ENCODE peak calls at places on chromosomes 5 and 9, in six cellular contexts. One of them, this sample, is unnamed.

GRCh38 chr9:138007566-138008080 is 130.0 kb downstream of the CACNA1B start:
- DNase-seq in tibial artery: no peak
- DNase-seq in tibial nerve: no peak
- DNase-seq in substantia nigra: no peak
- DNase-seq in fibroblast of lung: no peak
- DNase-seq in mesenchymal stem cell: no peak
- DNase-seq in this sample: no peak

GRCh38 chr9:21856301-21857094 is 54.1 kb downstream of the MTAP start:
- DNase-seq in tibial nerve: no peak
- DNase-seq in substantia nigra: no peak
- DNase-seq in tibial artery: no peak
- DNase-seq in mesenchymal stem cell: peak; percentile 33
- DNase-seq in fibroblast of lung: peak; percentile 31
- DNase-seq in this sample: no peak

GRCh38 chr5:126809932-126810331 is 33.0 kb downstream of the LMNB1 start:
- DNase-seq in tibial nerve: no peak
- DNase-seq in tibial artery: no peak
- DNase-seq in fibroblast of lung: no peak
- DNase-seq in substantia nigra: no peak
- DNase-seq in mesenchymal stem cell: peak; percentile 32
- DNase-seq in this sample: no peak

GRCh38 chr9:127426756-127427155 is 2.6 kb downstream of the ZNF79 start:
- DNase-seq in tibial artery: no peak
- DNase-seq in mesenchymal stem cell: no peak
- DNase-seq in fibroblast of lung: no peak
- DNase-seq in tibial nerve: no peak
- DNase-seq in substantia nigra: no peak
- DNase-seq in this sample: no peak

GRCh38 chr9:122200960-122201635 is 27.7 kb downstream of the LHX6 start:
- DNase-seq in tibial artery: no peak
- DNase-seq in fibroblast of lung: peak; percentile 71
- DNase-seq in tibial nerve: no peak
- DNase-seq in substantia nigra: no peak
- DNase-seq in mesenchymal stem cell: no peak
- DNase-seq in this sample: no peak

GRCh38 chr5:154038241-154038603 is 488 bp downstream of the FAM114A2 start:
- DNase-seq in tibial nerve: no peak
- DNase-seq in mesenchymal stem cell: no peak
- DNase-seq in tibial artery: no peak
- DNase-seq in fibroblast of lung: no peak
- DNase-seq in substantia nigra: no peak
- DNase-seq in this sample: no peak

GRCh38 chr5:150905312-150905683 is 518 bp upstream of the ZNF300 start:
- DNase-seq in substantia nigra: no peak
- DNase-seq in fibroblast of lung: no peak
- DNase-seq in tibial nerve: no peak
- DNase-seq in mesenchymal stem cell: no peak
- DNase-seq in tibial artery: no peak
- DNase-seq in this sample: no peak

GRCh38 chr9:7844283-7844682 is 44.7 kb upstream of the DMAC1 start:
- DNase-seq in mesenchymal stem cell: peak; percentile 12
- DNase-seq in tibial artery: no peak
- DNase-seq in fibroblast of lung: peak; percentile 7
- DNase-seq in tibial nerve: no peak
- DNase-seq in substantia nigra: no peak
- DNase-seq in this sample: no peak

GRCh38 chr5:170903075-170903474 is 41.3 kb downstream of the RANBP17 start:
- DNase-seq in substantia nigra: no peak
- DNase-seq in mesenchymal stem cell: no peak
- DNase-seq in tibial nerve: no peak
- DNase-seq in fibroblast of lung: no peak
- DNase-seq in tibial artery: no peak
- DNase-seq in this sample: no peak

GRCh38 chr5:132591140-132591539 is 34.4 kb downstream of the RAD50 start:
- DNase-seq in fibroblast of lung: peak; percentile 15
- DNase-seq in tibial nerve: no peak
- DNase-seq in substantia nigra: no peak
- DNase-seq in tibial artery: no peak
- DNase-seq in mesenchymal stem cell: peak; percentile 32
- DNase-seq in this sample: no peak

GRCh38 chr5:133430095-133430494 is 182.2 kb downstream of the FSTL4 start:
- DNase-seq in tibial artery: no peak
- DNase-seq in tibial nerve: no peak
- DNase-seq in mesenchymal stem cell: no peak
- DNase-seq in fibroblast of lung: no peak
- DNase-seq in substantia nigra: no peak
- DNase-seq in this sample: no peak

GRCh38 chr5:150484964-150485769 is 22.8 kb upstream of the NDST1 start:
- DNase-seq in mesenchymal stem cell: peak; percentile 34
- DNase-seq in tibial artery: no peak
- DNase-seq in tibial nerve: peak; percentile 43
- DNase-seq in substantia nigra: no peak
- DNase-seq in fibroblast of lung: no peak
- DNase-seq in this sample: no peak

GRCh38 chr9:91730806-91731205 is 219.2 kb downstream of the ROR2 start:
- DNase-seq in mesenchymal stem cell: no peak
- DNase-seq in tibial nerve: no peak
- DNase-seq in substantia nigra: no peak
- DNase-seq in fibroblast of lung: no peak
- DNase-seq in tibial artery: no peak
- DNase-seq in this sample: no peak

GRCh38 chr5:172498431-172499129 is 44.3 kb upstream of the SH3PXD2B start:
- DNase-seq in substantia nigra: no peak
- DNase-seq in mesenchymal stem cell: no peak
- DNase-seq in tibial nerve: no peak
- DNase-seq in fibroblast of lung: no peak
- DNase-seq in tibial artery: no peak
- DNase-seq in this sample: no peak

GRCh38 chr5:139600336-139600949 is 39.3 kb downstream of the UBE2D2 start:
- DNase-seq in tibial artery: no peak
- DNase-seq in mesenchymal stem cell: peak; percentile 86
- DNase-seq in tibial nerve: no peak
- DNase-seq in substantia nigra: no peak
- DNase-seq in fibroblast of lung: peak; percentile 75
- DNase-seq in this sample: no peak

GRCh38 chr9:93596399-93596798 is 20.0 kb downstream of the PHF2 start:
- DNase-seq in tibial nerve: no peak
- DNase-seq in tibial artery: no peak
- DNase-seq in fibroblast of lung: no peak
- DNase-seq in substantia nigra: no peak
- DNase-seq in mesenchymal stem cell: no peak
- DNase-seq in this sample: no peak

GRCh38 chr9:129442791-129443511 is 177.9 kb downstream of the C9orf50 start:
- DNase-seq in tibial nerve: no peak
- DNase-seq in fibroblast of lung: no peak
- DNase-seq in mesenchymal stem cell: no peak
- DNase-seq in tibial artery: no peak
- DNase-seq in substantia nigra: no peak
- DNase-seq in this sample: no peak

GRCh38 chr5:129857124-129857523 is 47.1 kb upstream of the CHSY3 start:
- DNase-seq in tibial nerve: no peak
- DNase-seq in tibial artery: no peak
- DNase-seq in fibroblast of lung: no peak
- DNase-seq in substantia nigra: no peak
- DNase-seq in mesenchymal stem cell: peak; percentile 5
- DNase-seq in this sample: no peak

GRCh38 chr5:37926732-37927131 is 86.9 kb upstream of the GDNF start:
- DNase-seq in fibroblast of lung: no peak
- DNase-seq in tibial artery: no peak
- DNase-seq in tibial nerve: no peak
- DNase-seq in substantia nigra: no peak
- DNase-seq in mesenchymal stem cell: no peak
- DNase-seq in this sample: no peak
- H3K27ac ChIP-seq in fibroblast of lung: no peak overlapping the region
- H3K27ac ChIP-seq in tibial artery: no peak overlapping the region
- H3K27ac ChIP-seq in tibial nerve: no peak overlapping the region
- H3K27ac ChIP-seq in substantia nigra: no peak overlapping the region
- H3K27ac ChIP-seq in mesenchymal stem cell: no peak overlapping the region
- H3K27ac ChIP-seq in this sample: no peak overlapping the region

GRCh38 chr5:2302169-2302568 is 419.4 kb upstream of the IRX4 start:
- DNase-seq in tibial artery: no peak
- DNase-seq in fibroblast of lung: no peak
- DNase-seq in substantia nigra: no peak
- DNase-seq in tibial nerve: no peak
- DNase-seq in mesenchymal stem cell: no peak
- DNase-seq in this sample: no peak

GRCh38 chr5:2299388-2300220 is 416.9 kb upstream of the IRX4 start:
- DNase-seq in tibial artery: no peak
- DNase-seq in tibial nerve: no peak
- DNase-seq in substantia nigra: no peak
- DNase-seq in mesenchymal stem cell: no peak
- DNase-seq in fibroblast of lung: no peak
- DNase-seq in this sample: no peak

GRCh38 chr5:2298746-2299145 is 416.0 kb upstream of the IRX4 start:
- DNase-seq in mesenchymal stem cell: no peak
- DNase-seq in tibial nerve: no peak
- DNase-seq in substantia nigra: no peak
- DNase-seq in tibial artery: no peak
- DNase-seq in fibroblast of lung: no peak
- DNase-seq in this sample: no peak

GRCh38 chr5:2300421-2300820 is 417.7 kb upstream of the IRX4 start:
- DNase-seq in fibroblast of lung: no peak
- DNase-seq in substantia nigra: no peak
- DNase-seq in tibial artery: no peak
- DNase-seq in tibial nerve: no peak
- DNase-seq in mesenchymal stem cell: no peak
- DNase-seq in this sample: no peak

DNA sequence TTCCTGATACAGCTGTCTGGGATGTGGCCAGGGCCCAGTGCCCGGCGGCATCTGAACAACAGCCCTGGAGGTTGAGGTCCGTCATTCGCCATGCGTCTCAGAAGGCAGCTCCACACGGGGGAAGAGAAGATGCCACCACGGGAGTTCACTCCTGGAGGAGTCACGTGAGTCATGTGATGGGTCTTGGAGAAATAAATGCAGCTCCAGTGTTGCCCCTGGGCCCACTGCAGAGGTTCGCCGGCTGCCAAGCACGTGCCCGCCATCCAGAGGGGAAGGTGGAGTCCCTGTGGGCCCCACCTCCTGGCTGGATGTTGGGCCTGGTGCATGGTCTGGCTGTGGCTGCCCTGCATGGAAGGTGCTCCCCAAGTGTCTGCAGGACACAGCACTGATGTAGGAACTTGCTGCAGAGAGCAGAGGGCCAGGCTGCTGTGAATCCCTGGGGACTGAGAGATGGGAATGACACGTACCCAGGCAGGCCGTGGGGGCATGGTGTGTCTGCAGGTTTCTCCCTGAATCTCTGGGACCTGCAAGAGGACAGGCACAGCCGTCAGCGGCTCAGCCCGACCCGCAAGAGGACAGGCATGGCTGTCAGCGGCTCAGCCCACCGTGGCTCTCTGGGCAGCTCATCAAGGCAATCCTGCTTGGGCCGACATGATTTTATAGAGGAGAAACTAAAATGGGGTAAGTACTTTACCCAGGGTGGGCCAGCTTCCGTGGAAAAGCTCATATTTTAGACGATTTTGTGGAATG is 418.3 kb upstream of the IRX4 start:
- DNase-seq in mesenchymal stem cell: no peak
- DNase-seq in tibial nerve: no peak
- DNase-seq in substantia nigra: no peak
- DNase-seq in fibroblast of lung: no peak
- DNase-seq in tibial artery: no peak
- DNase-seq in this sample: no peak
- H3K27ac ChIP-seq in mesenchymal stem cell: no peak overlapping the region
- H3K27ac ChIP-seq in tibial nerve: no peak overlapping the region
- H3K27ac ChIP-seq in substantia nigra: no peak overlapping the region
- H3K27ac ChIP-seq in fibroblast of lung: no peak overlapping the region
- H3K27ac ChIP-seq in tibial artery: no peak overlapping the region
- H3K27ac ChIP-seq in this sample: no peak overlapping the region

DNA sequence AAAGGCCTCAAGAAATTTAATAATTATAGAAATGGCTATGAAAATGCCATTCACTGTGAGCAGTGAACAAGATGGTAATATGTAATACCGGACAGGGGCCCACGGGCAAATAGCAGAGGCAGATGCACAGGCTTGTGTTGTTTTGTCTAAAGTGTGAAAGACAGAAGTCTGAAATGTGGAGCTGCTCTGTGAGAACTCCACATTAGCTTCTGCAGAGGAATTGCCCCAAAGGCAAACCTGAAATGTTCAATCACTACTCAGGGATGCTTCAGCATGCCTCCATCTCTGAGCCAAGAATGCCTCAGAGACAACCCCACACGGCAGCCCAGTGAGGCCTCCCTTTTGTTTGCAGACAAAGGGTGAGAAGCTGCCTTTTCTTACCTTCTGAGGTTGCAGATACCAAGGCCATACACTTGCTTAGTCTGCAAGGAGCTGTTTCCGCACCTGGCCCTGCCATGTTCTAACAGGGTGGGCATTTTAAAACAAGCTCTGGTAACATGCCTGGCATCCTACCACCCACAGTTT is 124.3 kb upstream of the CXCL14 start:
- DNase-seq in mesenchymal stem cell: no peak
- DNase-seq in tibial artery: no peak
- DNase-seq in tibial nerve: no peak
- DNase-seq in substantia nigra: no peak
- DNase-seq in fibroblast of lung: no peak
- DNase-seq in this sample: no peak
- H3K27ac ChIP-seq in mesenchymal stem cell: no peak overlapping the region
- H3K27ac ChIP-seq in tibial artery: no peak overlapping the region
- H3K27ac ChIP-seq in tibial nerve: no peak overlapping the region
- H3K27ac ChIP-seq in substantia nigra: no peak overlapping the region
- H3K27ac ChIP-seq in fibroblast of lung: no peak overlapping the region
- H3K27ac ChIP-seq in this sample: no peak overlapping the region

GRCh38 chr9:113375057-113376023 is 1.4 kb downstream of the HDHD3 start:
- DNase-seq in tibial nerve: no peak
- DNase-seq in fibroblast of lung: no peak
- DNase-seq in mesenchymal stem cell: peak; percentile 22
- DNase-seq in tibial artery: no peak
- DNase-seq in substantia nigra: no peak
- DNase-seq in this sample: no peak

GRCh38 chr9:113381909-113382411 is 5.2 kb upstream of the HDHD3 start:
- DNase-seq in mesenchymal stem cell: no peak
- DNase-seq in tibial nerve: no peak
- DNase-seq in tibial artery: no peak
- DNase-seq in substantia nigra: no peak
- DNase-seq in fibroblast of lung: no peak
- DNase-seq in this sample: no peak

GRCh38 chr9:113386571-113387393 is 10.0 kb upstream of the HDHD3 start:
- DNase-seq in mesenchymal stem cell: no peak
- DNase-seq in fibroblast of lung: no peak
- DNase-seq in tibial nerve: no peak
- DNase-seq in substantia nigra: no peak
- DNase-seq in tibial artery: no peak
- DNase-seq in this sample: no peak

GRCh38 chr9:113376634-113377531 is at the start of gene HDHD3:
- DNase-seq in mesenchymal stem cell: peak; percentile 77
- DNase-seq in substantia nigra: peak; percentile 16
- DNase-seq in fibroblast of lung: peak; percentile 70
- DNase-seq in tibial nerve: peak; percentile 51
- DNase-seq in tibial artery: peak; percentile 67
- DNase-seq in this sample: peak; percentile 53

DNA sequence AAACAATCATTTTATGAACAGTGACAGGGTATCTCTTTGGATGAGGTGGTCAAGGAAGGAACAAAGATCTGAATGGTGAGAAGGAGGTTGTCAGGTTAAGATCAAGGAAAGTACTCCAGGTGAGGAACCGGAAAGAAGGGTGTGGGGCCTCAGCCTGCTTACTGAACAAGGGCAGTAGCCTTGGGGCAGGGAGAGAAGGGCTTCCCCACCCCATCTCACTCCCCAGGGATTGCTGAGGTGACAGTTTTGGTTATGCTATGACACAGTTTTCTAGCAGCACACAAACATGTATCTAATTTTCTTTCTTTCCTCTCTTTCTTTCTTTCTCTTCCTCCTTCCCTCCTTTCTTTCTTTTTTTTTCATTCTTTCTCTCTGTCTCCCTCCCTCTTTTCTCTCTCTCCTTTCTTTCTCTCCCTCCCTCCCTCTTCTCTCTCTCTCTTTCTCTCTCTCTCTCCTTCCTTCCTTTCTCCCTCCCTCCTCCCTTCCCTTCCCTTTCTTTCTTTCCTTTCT is 4.1 kb upstream of the HDHD3 start:
- DNase-seq in tibial nerve: no peak
- DNase-seq in mesenchymal stem cell: no peak
- DNase-seq in tibial artery: no peak
- DNase-seq in fibroblast of lung: no peak
- DNase-seq in substantia nigra: no peak
- DNase-seq in this sample: no peak
- H3K27ac ChIP-seq in tibial nerve: no peak overlapping the region
- H3K27ac ChIP-seq in mesenchymal stem cell: no peak overlapping the region
- H3K27ac ChIP-seq in tibial artery: no peak overlapping the region
- H3K27ac ChIP-seq in fibroblast of lung: no peak overlapping the region
- H3K27ac ChIP-seq in substantia nigra: no peak overlapping the region
- H3K27ac ChIP-seq in this sample: no peak overlapping the region

This sample was measured in caudate nucleus.